ENCODE peak calls at places on chromosomes 5 and 9, in nine cellular contexts. L, T, K, F, P, G, X, Z and Q are unnamed samples.

GRCh38 chr5:77337716-77338115 is 127.2 kb downstream of the PDE8B start:
- DNase-seq in L (no peak), T (no peak), K (no peak), F (no peak), P (no peak), G (peak; percentile 9), X (peak; percentile 33), Z (no peak), Q (no peak)

GRCh38 chr5:159343295-159344094 is 13.2 kb upstream of the IL12B start:
- DNase-seq in L (no peak), T (no peak), K (no peak), F (no peak), P (no peak), G (no peak), X (no peak), Z (no peak), Q (no peak)

GRCh38 chr9:114176601-114177295 is 21.4 kb downstream of the COL27A1 start:
- DNase-seq in L (no peak), T (no peak), K (no peak), F (peak; percentile 30), P (no peak), G (no peak), X (no peak), Z (no peak), Q (no peak)

GRCh38 chr5:136731241-136731885 is 366.0 kb upstream of the TRPC7 start:
- DNase-seq in L (no peak), T (no peak), K (no peak), F (peak; percentile 18), P (no peak), G (peak; percentile 25), X (no peak), Z (no peak), Q (no peak)

GRCh38 chr5:142548739-142549275 is 137.1 kb downstream of the FGF1 start:
- DNase-seq in L (peak; percentile 36), T (peak; percentile 70), K (no peak), F (peak; percentile 95), P (peak; percentile 30), G (peak; percentile 87), X (peak; percentile 80), Z (peak; percentile 20), Q (no peak)

GRCh38 chr5:81233080-81233634 is at the start of gene CKMT2:
- DNase-seq in L (peak; percentile 52), T (no peak), K (no peak), F (no peak), P (no peak), G (no peak), X (no peak), Z (no peak), Q (no peak)

GRCh38 chr5:119451561-119451960 is 736 bp upstream of the HSD17B4 start:
- DNase-seq in L (no peak), T (no peak), K (no peak), F (no peak), P (no peak), G (no peak), X (peak; percentile 37), Z (peak; percentile 17), Q (no peak)

GRCh38 chr9:107480386-107480789 is 9.2 kb downstream of the KLF4 start:
- DNase-seq in L (no peak), T (peak; percentile 80), K (no peak), F (peak; percentile 57), P (no peak), G (no peak), X (no peak), Z (no peak), Q (no peak)

GRCh38 chr5:5979362-5979760 is 399.0 kb downstream of the MED10 start:
- DNase-seq in L (no peak), T (no peak), K (no peak), F (no peak), P (no peak), G (no peak), X (no peak), Z (no peak), Q (no peak)

GRCh38 chr5:171946382-171946781 is 60.1 kb downstream of the FBXW11 start:
- DNase-seq in L (no peak), T (no peak), K (no peak), F (no peak), P (no peak), G (no peak), X (no peak), Z (no peak), Q (no peak)

GRCh38 chr9:124046189-124046588 is 34.6 kb downstream of the LHX2 start:
- DNase-seq in L (no peak), T (no peak), K (no peak), F (no peak), P (no peak), G (no peak), X (no peak), Z (no peak), Q (no peak)

GRCh38 chr5:89128097-89128496 is 245.1 kb upstream of the MEF2C start:
- DNase-seq in L (no peak), T (peak; percentile 26), K (no peak), F (peak; percentile 14), P (no peak), G (no peak), X (no peak), Z (no peak), Q (no peak)

GRCh38 chr9:107919263-107919662 is 429.7 kb upstream of the KLF4 start:
- DNase-seq in L (no peak), T (no peak), K (no peak), F (no peak), P (no peak), G (no peak), X (no peak), Z (no peak), Q (no peak)

GRCh38 chr5:57441557-57441956 is 41.1 kb downstream of the ACTBL2 start:
- DNase-seq in L (no peak), T (no peak), K (no peak), F (peak; percentile 97), P (no peak), G (no peak), X (no peak), Z (no peak), Q (no peak)

GRCh38 chr9:13975628-13976250 is 338.2 kb downstream of the NFIB start:
- DNase-seq in L (no peak), T (no peak), K (no peak), F (no peak), P (no peak), G (no peak), X (no peak), Z (no peak), Q (no peak)

GRCh38 chr5:24110019-24110615 is 534.7 kb downstream of the CDH10 start:
- DNase-seq in L (no peak), T (peak; percentile 73), K (no peak), F (peak; percentile 50), P (no peak), G (peak; percentile 79), X (peak; percentile 18), Z (peak; percentile 1), Q (no peak)

GRCh38 chr5:1666812-1667588 is 132.6 kb downstream of the MRPL36 start:
- DNase-seq in L (peak; percentile 92), T (peak; percentile 38), K (no peak), F (no peak), P (peak; percentile 35), G (peak; percentile 80), X (peak; percentile 92), Z (peak; percentile 38), Q (peak; percentile 65)

GRCh38 chr9:16475996-16476395 is 394.5 kb downstream of the BNC2 start:
- DNase-seq in L (no peak), T (no peak), K (no peak), F (peak; percentile 23), P (no peak), G (no peak), X (no peak), Z (no peak), Q (no peak)

GRCh38 chr9:124202447-124202971 is 55.2 kb upstream of the NEK6 start:
- DNase-seq in L (no peak), T (peak; percentile 98), K (peak; percentile 45), F (no peak), P (peak; percentile 62), G (no peak), X (no peak), Z (peak; percentile 95), Q (peak; percentile 61)

GRCh38 chr5:59066367-59067163 is 483.7 kb downstream of the RAB3C start:
- DNase-seq in L (no peak), T (no peak), K (no peak), F (no peak), P (no peak), G (no peak), X (no peak), Z (no peak), Q (no peak)

GRCh38 chr5:149803641-149804468 is 73.7 kb downstream of the PPARGC1B start:
- DNase-seq in L (no peak), T (no peak), K (no peak), F (no peak), P (no peak), G (no peak), X (no peak), Z (no peak), Q (no peak)

GRCh38 chr5:93610581-93611167 is 27.7 kb downstream of the NR2F1 start:
- DNase-seq in L (no peak), T (no peak), K (no peak), F (no peak), P (no peak), G (no peak), X (no peak), Z (no peak), Q (no peak)